ENCODE peak calls at places on chromosome 12, in five cellular contexts. W is OCI-LY7, G is hepatocyte, K is HCT116, I is PC-9. X is an unnamed sample.

GRCh38 chr12:8088574-8088973 is 6.5 kb downstream of the NECAP1 start:
- DNase-seq in W (no peak), G (no peak), K (no peak), I (no peak), X (no peak)

GRCh38 chr12:100447405-100447804 is 26.3 kb upstream of the NR1H4 start:
- DNase-seq in W (no peak), G (no peak), K (no peak), I (no peak), X (no peak)

GRCh38 chr12:22332191-22332590 is 2.3 kb downstream of the ST8SIA1 start:
- DNase-seq in W (no peak), G (no peak), K (no peak), I (no peak), X (no peak)

GRCh38 chr12:12870454-12870853 is 20.9 kb upstream of the GPRC5A start:
- DNase-seq in W (no peak), G (peak; percentile 62), K (peak; percentile 95), I (peak; percentile 83), X (no peak)

GRCh38 chr12:54164402-54165145 is 24.2 kb downstream of the SMUG1 start:
- DNase-seq in W (no peak), G (no peak), K (no peak), I (no peak), X (no peak)

GRCh38 chr12:118058881-118059644 is 1.9 kb downstream of the WSB2 start:
- DNase-seq in W (no peak), G (no peak), K (no peak), I (no peak), X (no peak)

GRCh38 chr12:131194166-131194565 is 240.5 kb downstream of the ADGRD1 start:
- DNase-seq in W (peak; percentile 34), G (no peak), K (peak; percentile 24), I (no peak), X (peak; percentile 54)

GRCh38 chr12:50198829-50199228 is 31.7 kb upstream of the CERS5 start:
- DNase-seq in W (no peak), G (no peak), K (no peak), I (no peak), X (no peak)

GRCh38 chr12:42458575-42458974 is 131.0 kb downstream of the PRICKLE1 start:
- DNase-seq in W (no peak), G (no peak), K (no peak), I (no peak), X (peak; percentile 59)

GRCh38 chr12:6840428-6841138 is at the start of gene GNB3:
- DNase-seq in W (peak; percentile 39), G (no peak), K (no peak), I (no peak), X (peak; percentile 74)

GRCh38 chr12:11657511-11657910 is 8.0 kb downstream of the ETV6 start:
- DNase-seq in W (no peak), G (no peak), K (no peak), I (no peak), X (no peak)

GRCh38 chr12:106113042-106113441 is 25.7 kb downstream of the NUAK1 start:
- DNase-seq in W (no peak), G (no peak), K (peak; percentile 19), I (no peak), X (no peak)

GRCh38 chr12:78671295-78671694 is 193.3 kb upstream of the SYT1 start:
- DNase-seq in W (no peak), G (peak; percentile 36), K (no peak), I (no peak), X (no peak)

GRCh38 chr12:66763453-66763852 is 84.6 kb upstream of the GRIP1 start:
- DNase-seq in W (no peak), G (no peak), K (no peak), I (no peak), X (no peak)

DNA sequence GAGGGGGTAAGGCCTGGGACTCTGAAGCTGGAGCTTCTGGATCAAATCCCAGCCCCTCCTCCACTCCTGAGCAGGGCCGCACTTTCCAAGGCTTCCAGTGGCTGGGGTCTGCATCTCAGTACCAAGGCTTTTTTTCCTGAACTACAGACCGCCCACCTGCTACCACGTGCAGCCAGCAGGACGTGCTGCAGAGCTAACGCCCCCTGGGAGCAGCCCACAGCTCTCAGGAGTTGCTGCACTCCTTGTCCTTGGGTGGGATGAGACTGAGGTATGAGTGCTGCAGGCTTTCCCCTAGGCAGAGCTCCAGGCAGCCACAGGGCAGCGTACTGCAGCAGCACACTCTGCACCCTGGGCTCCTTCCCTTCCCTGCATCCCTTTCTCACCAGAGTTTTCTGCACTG is 25.8 kb downstream of the RBM19 start:
- DNase-seq in W (no peak), G (no peak), K (no peak), I (no peak), X (no peak)
- H3K36me3 ChIP-seq in W (peaks cover 66% of the 10 kb centered on the region), G (no peaks in the 10 kb centered on the region), K (peaks cover 11% of the 10 kb centered on the region), I (no peaks in the 10 kb centered on the region), X (peaks cover 10% of the 10 kb centered on the region)

GRCh38 chr12:56898938-56899337 is 35.3 kb downstream of the SDR9C7 start:
- DNase-seq in W (no peak), G (no peak), K (no peak), I (no peak), X (no peak)

GRCh38 chr12:56897844-56898341 is 36.3 kb downstream of the SDR9C7 start:
- DNase-seq in W (no peak), G (no peak), K (no peak), I (no peak), X (no peak)

GRCh38 chr12:56896082-56896481 is 38.1 kb downstream of the SDR9C7 start:
- DNase-seq in W (no peak), G (no peak), K (no peak), I (no peak), X (no peak)

GRCh38 chr12:56900583-56900982 is 33.6 kb downstream of the SDR9C7 start:
- DNase-seq in W (no peak), G (no peak), K (peak; percentile 91), I (no peak), X (no peak)

GRCh38 chr12:56894698-56895368 is 39.4 kb downstream of the SDR9C7 start:
- DNase-seq in W (no peak), G (no peak), K (no peak), I (no peak), X (no peak)
- H3K9me2 ChIP-seq in W (no peaks in the 10 kb centered on the region), G (no peaks in the 10 kb centered on the region), K (no peaks in the 10 kb centered on the region), I (no peaks in the 10 kb centered on the region), X (no peaks in the 10 kb centered on the region)

GRCh38 chr12:57435288-57435687 is 704 bp downstream of the INHBC start:
- DNase-seq in W (no peak), G (no peak), K (no peak), I (no peak), X (no peak)

GRCh38 chr12:57434517-57435223 is at the start of gene INHBC:
- DNase-seq in W (no peak), G (no peak), K (no peak), I (no peak), X (no peak)

GRCh38 chr12:57444744-57445143 is 10.2 kb downstream of the INHBC start:
- DNase-seq in W (no peak), G (no peak), K (no peak), I (no peak), X (peak; percentile 28)

GRCh38 chr12:57439762-57440266 is 5.2 kb downstream of the INHBC start:
- DNase-seq in W (no peak), G (no peak), K (no peak), I (no peak), X (no peak)
- H3K36me3 ChIP-seq in W (no peaks in the 10 kb centered on the region), G (no peaks in the 10 kb centered on the region), K (no peaks in the 10 kb centered on the region), I (no peaks in the 10 kb centered on the region), X (no peaks in the 10 kb centered on the region)

GRCh38 chr12:108950991-108951739 is 69.7 kb downstream of the SVOP start:
- DNase-seq in W (peak; percentile 83), G (peak; percentile 83), K (peak; percentile 70), I (peak; percentile 41), X (peak; percentile 90)

GRCh38 chr12:108947097-108947496 is 67.2 kb downstream of the DAO start:
- DNase-seq in W (no peak), G (no peak), K (no peak), I (no peak), X (no peak)

GRCh38 chr12:108949976-108950375 is 70.1 kb downstream of the DAO start:
- DNase-seq in W (no peak), G (no peak), K (no peak), I (no peak), X (no peak)

DNA sequence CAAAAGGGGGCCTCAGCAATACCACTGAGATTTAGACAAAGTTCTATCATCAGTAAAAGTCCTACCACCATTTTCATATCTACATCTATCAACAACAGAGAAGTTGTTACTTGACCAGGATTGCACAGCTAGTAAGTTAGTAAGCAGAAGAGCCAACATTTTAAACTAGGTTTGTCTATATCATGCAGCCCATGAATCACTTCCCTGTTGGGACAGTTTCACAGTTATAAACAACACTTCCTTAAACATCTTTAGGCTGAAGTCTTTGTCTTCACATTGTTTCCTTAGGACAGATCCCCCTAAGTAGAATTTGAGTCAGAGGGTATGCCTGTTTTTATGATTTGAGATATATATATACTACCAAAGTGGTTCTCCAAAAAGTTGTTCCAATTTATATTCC is 68.5 kb downstream of the DAO start:
- DNase-seq in W (no peak), G (no peak), K (no peak), I (no peak), X (no peak)
- H3K9me2 ChIP-seq in W (no peaks in the 10 kb centered on the region), G (no peaks in the 10 kb centered on the region), K (no peaks in the 10 kb centered on the region), I (no peaks in the 10 kb centered on the region), X (no peaks in the 10 kb centered on the region)

GRCh38 chr12:122140467-122141257 is 33.4 kb downstream of the IL31 start:
- DNase-seq in W (no peak), G (peak; percentile 2), K (no peak), I (no peak), X (no peak)

GRCh38 chr12:122138181-122138580 is 35.8 kb downstream of the IL31 start:
- DNase-seq in W (no peak), G (peak; percentile 3), K (no peak), I (no peak), X (no peak)

GRCh38 chr12:122139266-122139665 is 34.8 kb downstream of the IL31 start:
- DNase-seq in W (no peak), G (no peak), K (no peak), I (no peak), X (no peak)

GRCh38 chr12:122138616-122139015 is 35.4 kb downstream of the IL31 start:
- DNase-seq in W (no peak), G (no peak), K (no peak), I (no peak), X (no peak)

DNA sequence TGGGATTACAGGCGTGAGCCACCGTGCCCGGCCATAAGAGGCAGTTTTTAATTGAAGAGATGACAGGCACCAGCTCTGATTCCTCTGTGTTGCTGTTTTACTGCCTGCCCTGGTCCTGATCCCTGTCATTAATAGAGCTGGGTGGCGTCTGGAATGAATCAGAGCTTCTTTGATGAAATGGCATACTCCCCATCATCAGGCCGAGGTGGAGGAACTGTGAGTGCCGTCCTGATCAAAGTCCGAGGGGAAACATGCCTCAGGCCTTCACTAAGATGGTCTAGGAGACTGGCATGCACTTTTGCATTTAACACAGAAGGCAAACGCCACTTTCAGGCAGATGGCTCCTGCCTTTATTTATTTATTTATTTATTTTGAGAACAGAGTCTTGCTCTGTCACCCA is 34.1 kb downstream of the IL31 start:
- DNase-seq in W (no peak), G (peak; percentile 20), K (no peak), I (no peak), X (no peak)
- H3K36me3 ChIP-seq in W (peaks cover 16% of the 10 kb centered on the region), G (no peaks in the 10 kb centered on the region), K (peaks cover 7% of the 10 kb centered on the region), I (no peaks in the 10 kb centered on the region), X (peaks cover 1% of the 10 kb centered on the region)

GRCh38 chr12:58026421-58026820 is 85.1 kb downstream of the ATP23 start:
- DNase-seq in W (no peak), G (no peak), K (no peak), I (no peak), X (no peak)
- H3K9me2 ChIP-seq in W (no peaks in the 10 kb centered on the region), G (no peaks in the 10 kb centered on the region), K (no peaks in the 10 kb centered on the region), I (no peaks in the 10 kb centered on the region), X (no peaks in the 10 kb centered on the region)

GRCh38 chr12:1107669-1108068 is 116.6 kb downstream of the ERC1 start:
- DNase-seq in W (no peak), G (no peak), K (no peak), I (no peak), X (no peak)
- H3K36me3 ChIP-seq in W (no peaks in the 10 kb centered on the region), G (no peaks in the 10 kb centered on the region), K (peaks cover 2% of the 10 kb centered on the region), I (no peaks in the 10 kb centered on the region), X (no peaks in the 10 kb centered on the region)